ENCODE peak calls at places on chromosomes 7 and 10, in six cellular contexts. P is GF-D8; S is body of pancreas; E is thyroid gland; M is left cardiac atrium; F is stimulated activated naive CD4-positive, alpha-beta T cell. U is an unnamed sample.

GRCh38 chr7:55794527-55794926 is 68.0 kb downstream of the SEPTIN14 start:
- DNase-seq in P (no peak), S (no peak), E (no peak), M (no peak), F (no peak), U (no peak)

GRCh38 chr7:117051808-117052207 is 98.5 kb downstream of the ST7 start:
- DNase-seq in P (no peak), S (no peak), E (no peak), M (no peak), F (no peak), U (no peak)

GRCh38 chr10:130484912-130485180 is 348.7 kb downstream of the GLRX3 start:
- DNase-seq in P (no peak), S (no peak), E (no peak), M (no peak), F (no peak), U (no peak)

GRCh38 chr10:43255644-43256431 is 11.0 kb downstream of the RASGEF1A start:
- DNase-seq in P (no peak), S (no peak), E (no peak), M (peak; percentile 8), F (no peak), U (no peak)

GRCh38 chr10:101310528-101311439 is 43.2 kb upstream of the BTRC start:
- DNase-seq in P (no peak), S (peak; percentile 63), E (peak; percentile 60), M (peak; percentile 48), F (peak; percentile 4), U (no peak)

GRCh38 chr7:142539901-142540300 is 209.4 kb upstream of the PRSS1 start:
- DNase-seq in P (no peak), S (no peak), E (no peak), M (no peak), F (no peak), U (no peak)

GRCh38 chr10:12397931-12398330 is 48.6 kb downstream of the CAMK1D start:
- DNase-seq in P (no peak), S (no peak), E (no peak), M (no peak), F (no peak), U (no peak)

GRCh38 chr7:134315679-134316538 is 821 bp downstream of the SLC35B4 start:
- DNase-seq in P (no peak), S (no peak), E (no peak), M (no peak), F (peak; percentile 28), U (no peak)

GRCh38 chr10:19862811-19863515 is 46.7 kb downstream of the PLXDC2 start:
- DNase-seq in P (no peak), S (no peak), E (no peak), M (no peak), F (no peak), U (no peak)

GRCh38 chr10:80506836-80507483 is 30.7 kb upstream of the SH2D4B start:
- DNase-seq in P (no peak), S (no peak), E (no peak), M (no peak), F (no peak), U (no peak)

GRCh38 chr7:41029072-41029492 is 673.8 kb downstream of the INHBA start:
- DNase-seq in P (no peak), S (no peak), E (peak; percentile 42), M (no peak), F (no peak), U (no peak)

GRCh38 chr7:70698219-70698832 is 433.6 kb upstream of the GALNT17 start:
- DNase-seq in P (no peak), S (peak; percentile 44), E (peak; percentile 40), M (no peak), F (peak; percentile 26), U (no peak)

GRCh38 chr7:112411186-112411795 is 39.0 kb upstream of the IFRD1 start:
- DNase-seq in P (no peak), S (peak; percentile 51), E (peak; percentile 21), M (peak; percentile 35), F (peak; percentile 3), U (no peak)

GRCh38 chr7:95391761-95392160 is 4.4 kb downstream of the PON3 start:
- DNase-seq in P (peak; percentile 61), S (no peak), E (no peak), M (no peak), F (no peak), U (no peak)

GRCh38 chr10:11921800-11922387 is 98.7 kb downstream of the PROSER2 start:
- DNase-seq in P (no peak), S (no peak), E (no peak), M (no peak), F (no peak), U (no peak)

GRCh38 chr10:101028446-101029244 is 2.3 kb downstream of the PDZD7 start:
- DNase-seq in P (peak; percentile 11), S (no peak), E (peak; percentile 22), M (no peak), F (no peak), U (no peak)

GRCh38 chr7:80823066-80823465 is 95.8 kb downstream of the SEMA3C start:
- DNase-seq in P (no peak), S (no peak), E (no peak), M (no peak), F (no peak), U (no peak)

GRCh38 chr10:102281103-102281502 is 35.8 kb downstream of the GBF1 start:
- DNase-seq in P (no peak), S (no peak), E (no peak), M (no peak), F (no peak), U (no peak)

GRCh38 chr7:144137501-144137900 is 14.5 kb downstream of the OR2A14 start:
- DNase-seq in P (no peak), S (no peak), E (no peak), M (no peak), F (no peak), U (no peak)

U was measured in activated T-cell treated with anti-CD3 and anti-CD28 coated beads for 1 hour.